ENCODE peak calls at places on chromosomes 16 and 17, in five cellular contexts. W is body of pancreas, L is A549, G is heart left ventricle, B is K562. N is an unnamed sample.

GRCh38 chr17:17236295-17237025 is 508 bp downstream of the FLCN start:
- DNase-seq in W (no peak), L (peak; percentile 36), G (no peak), B (peak; percentile 64), N (peak; percentile 40)

GRCh38 chr16:29784901-29785500 is 5.5 kb upstream of the KIF22 start:
- DNase-seq in W (peak; percentile 80), L (peak; percentile 38), G (peak; percentile 81), B (peak; percentile 86), N (peak; percentile 94)

GRCh38 chr17:31495049-31495885 is 103.8 kb downstream of the RAB11FIP4 start:
- DNase-seq in W (peak; percentile 70), L (no peak), G (no peak), B (no peak), N (peak; percentile 92)

GRCh38 chr17:63035271-63035670 is 69.2 kb downstream of the TANC2 start:
- DNase-seq in W (no peak), L (peak; percentile 36), G (no peak), B (no peak), N (no peak)

GRCh38 chr16:63907251-63907650 is 1214.6 kb downstream of the CDH11 start:
- DNase-seq in W (no peak), L (no peak), G (no peak), B (no peak), N (no peak)

GRCh38 chr17:75774988-75775668 is 9.5 kb upstream of the UNK start:
- DNase-seq in W (no peak), L (no peak), G (no peak), B (no peak), N (no peak)

GRCh38 chr16:8888951-8889892 is 7.1 kb downstream of the LITAFD start:
- DNase-seq in W (no peak), L (no peak), G (no peak), B (no peak), N (no peak)

GRCh38 chr17:66569572-66569971 is 265.3 kb upstream of the CACNG5 start:
- DNase-seq in W (no peak), L (no peak), G (no peak), B (no peak), N (no peak)

GRCh38 chr16:87681990-87682570 is 79.8 kb downstream of the JPH3 start:
- DNase-seq in W (no peak), L (peak; percentile 48), G (no peak), B (peak; percentile 31), N (no peak)

GRCh38 chr17:65062168-65062915 is 5.8 kb upstream of the GNA13 start:
- DNase-seq in W (no peak), L (no peak), G (no peak), B (peak; percentile 52), N (no peak)

GRCh38 chr17:80195671-80196529 is 24.2 kb downstream of the SGSH start:
- DNase-seq in W (no peak), L (no peak), G (no peak), B (peak; percentile 58), N (no peak)

GRCh38 chr17:2485543-2485942 is 26.1 kb downstream of the METTL16 start:
- DNase-seq in W (no peak), L (peak; percentile 32), G (no peak), B (no peak), N (no peak)

GRCh38 chr17:38750312-38751121 is 2.0 kb upstream of the PSMB3 start:
- DNase-seq in W (no peak), L (peak; percentile 55), G (no peak), B (peak; percentile 72), N (peak; percentile 43)

GRCh38 chr16:86951831-86952598 is 365.2 kb downstream of the C16orf95 start:
- DNase-seq in W (no peak), L (peak; percentile 87), G (no peak), B (peak; percentile 16), N (peak; percentile 4)

GRCh38 chr16:85382717-85383118 is 230.4 kb upstream of the GSE1 start:
- DNase-seq in W (no peak), L (no peak), G (no peak), B (no peak), N (no peak)

GRCh38 chr17:5203908-5204294 is 12.2 kb upstream of the ZNF594 start:
- DNase-seq in W (no peak), L (peak; percentile 35), G (no peak), B (no peak), N (no peak)

GRCh38 chr16:9820481-9821246 is 361.6 kb downstream of the GRIN2A start:
- DNase-seq in W (no peak), L (no peak), G (no peak), B (peak; percentile 2), N (no peak)

GRCh38 chr17:60586288-60586974 is 13.6 kb upstream of the PPM1D start:
- DNase-seq in W (no peak), L (peak; percentile 51), G (no peak), B (peak; percentile 51), N (no peak)

GRCh38 chr16:56847173-56847948 is 17.6 kb upstream of the SLC12A3 start:
- DNase-seq in W (no peak), L (no peak), G (no peak), B (no peak), N (peak; percentile 18)

GRCh38 chr17:76417499-76418143 is 33.2 kb downstream of the SPHK1 start:
- DNase-seq in W (peak; percentile 31), L (no peak), G (no peak), B (peak; percentile 50), N (peak; percentile 65)

GRCh38 chr16:75238132-75238852 is 13.1 kb downstream of the BCAR1 start:
- DNase-seq in W (no peak), L (no peak), G (peak; percentile 87), B (no peak), N (peak; percentile 94)

GRCh38 chr17:855594-855993 is 73.4 kb downstream of the MRM3 start:
- DNase-seq in W (no peak), L (no peak), G (no peak), B (no peak), N (no peak)

GRCh38 chr17:72954595-72954994 is 137.9 kb downstream of the SLC39A11 start:
- DNase-seq in W (no peak), L (no peak), G (no peak), B (no peak), N (no peak)

GRCh38 chr16:69039333-69039941 is 66.0 kb upstream of the HAS3 start:
- DNase-seq in W (no peak), L (no peak), G (no peak), B (no peak), N (no peak)

GRCh38 chr17:78739331-78739853 is 42.7 kb downstream of the CYTH1 start:
- DNase-seq in W (no peak), L (no peak), G (no peak), B (no peak), N (no peak)

GRCh38 chr17:83125515-83126274 is 46.3 kb downstream of the METRNL start:
- DNase-seq in W (no peak), L (no peak), G (no peak), B (no peak), N (no peak)

GRCh38 chr16:73418746-73419145 is 370.8 kb upstream of the ZFHX3 start:
- DNase-seq in W (no peak), L (no peak), G (no peak), B (no peak), N (no peak)

GRCh38 chr17:17208013-17208412 is 1.9 kb upstream of the PLD6 start:
- DNase-seq in W (no peak), L (no peak), G (no peak), B (no peak), N (no peak)

GRCh38 chr16:4917117-4917516 is 19.8 kb downstream of the PPL start:
- DNase-seq in W (no peak), L (no peak), G (no peak), B (no peak), N (no peak)

GRCh38 chr17:64024781-64025731 is 4.6 kb upstream of the ICAM2 start:
- DNase-seq in W (peak; percentile 41), L (no peak), G (peak; percentile 10), B (no peak), N (peak; percentile 31)

GRCh38 chr17:16449121-16449570 is 33.8 kb downstream of the TRPV2 start:
- DNase-seq in W (no peak), L (no peak), G (no peak), B (no peak), N (no peak)

GRCh38 chr17:965311-965989 is 14.1 kb downstream of the NXN start:
- DNase-seq in W (no peak), L (no peak), G (no peak), B (no peak), N (no peak)

GRCh38 chr17:74773871-74774286 is 2.3 kb downstream of the NAT9 start:
- DNase-seq in W (no peak), L (no peak), G (no peak), B (no peak), N (no peak)

GRCh38 chr16:68367034-68367433 is 56.2 kb downstream of the PRMT7 start:
- DNase-seq in W (no peak), L (peak; percentile 52), G (no peak), B (peak; percentile 77), N (peak; percentile 34)

GRCh38 chr16:87369796-87370719 is 13.5 kb downstream of the FBXO31 start:
- DNase-seq in W (no peak), L (no peak), G (no peak), B (no peak), N (no peak)

GRCh38 chr16:57639172-57639571 is 10.7 kb downstream of the ADGRG1 start:
- DNase-seq in W (peak; percentile 81), L (no peak), G (no peak), B (no peak), N (peak; percentile 76)

GRCh38 chr16:86763819-86764218 is 185.5 kb downstream of the FOXL1 start:
- DNase-seq in W (no peak), L (no peak), G (no peak), B (no peak), N (no peak)

DNA sequence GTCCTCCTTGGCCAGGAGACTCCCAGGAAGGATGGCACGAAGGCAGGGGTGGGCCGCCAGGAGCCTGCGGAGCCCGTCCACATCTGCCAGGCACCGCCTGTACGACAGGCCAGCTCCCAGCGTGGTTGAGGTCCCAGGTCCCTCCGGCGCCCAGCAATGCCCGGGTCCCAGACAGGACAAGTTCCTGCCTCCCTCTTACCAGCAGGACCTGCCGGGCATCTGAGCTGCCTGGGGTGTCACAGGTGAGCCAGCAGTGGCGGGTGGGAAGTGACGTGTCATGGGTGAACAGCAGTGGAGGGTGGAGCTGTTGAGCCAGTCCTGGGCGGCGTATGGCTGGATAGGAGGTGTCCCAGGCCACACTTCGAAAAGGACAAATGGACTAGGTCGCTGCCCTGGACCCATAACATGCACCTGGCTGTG is 15.7 kb upstream of the BAHCC1 start:
- DNase-seq in W (peak; percentile 67), L (no peak), G (no peak), B (peak; percentile 53), N (peak; percentile 35)
- TF ChIP-seq POLR2A in W (peak; percentile 23), L (no peak), G (no peak), B (no peak), N (no peak)

GRCh38 chr16:81633147-81633619 is 145.9 kb upstream of the PLCG2 start:
- DNase-seq in W (no peak), L (no peak), G (no peak), B (no peak), N (peak; percentile 31)
- TF ChIP-seq CTCF in W (no peak), L (no peak), G (no peak), B (peak; percentile 38), N (no peak)

GRCh38 chr17:48604770-48605329 is at the start of gene HOXB6:
- DNase-seq in W (no peak), L (peak; percentile 79), G (no peak), B (peak; percentile 77), N (no peak)
- TF ChIP-seq POLR2A in W (no peak), L (peak; percentile 62), G (no peak), B (peak; percentile 80), N (no peak)

DNA sequence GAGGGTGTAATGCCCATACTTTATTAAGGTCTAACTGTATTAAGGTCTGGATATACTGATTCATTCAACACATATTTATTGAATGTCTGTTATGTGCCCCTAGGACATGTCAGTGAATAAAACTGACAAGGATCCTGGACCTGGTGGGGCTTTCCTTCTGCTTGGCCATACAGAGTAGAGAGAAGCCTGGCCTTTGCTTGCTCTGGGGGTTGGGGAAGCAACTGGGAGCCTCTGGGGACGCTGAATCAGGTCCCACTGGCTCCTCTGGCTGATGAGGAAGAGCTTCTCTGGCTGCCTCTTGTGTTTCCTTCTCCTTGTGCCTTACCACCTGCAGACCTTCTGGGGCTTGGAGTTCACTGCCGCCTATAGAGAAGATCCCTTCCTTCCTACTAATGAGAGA is 49.6 kb downstream of the MSI2 start:
- DNase-seq in W (no peak), L (no peak), G (no peak), B (no peak), N (no peak)
- TF ChIP-seq CTCF in W (no peak), L (no peak), G (no peak), B (no peak), N (no peak)